ENCODE peak calls at places on chromosomes 1 and 21, in eight cellular contexts. E is tibial artery; N is uterus; Q is hepatocyte; F is left ventricle myocardium inferior; X is testis; J is transverse colon; H is CD8-positive, alpha-beta T cell. L is an unnamed sample.

GRCh38 chr1:101314244-101314643 is 77.4 kb downstream of the S1PR1 start:
- DNase-seq in X (no peak), H (no peak), E (no peak), Q (peak; percentile 20), N (no peak), F (no peak), J (no peak), L (no peak)

GRCh38 chr1:228338521-228339051 is 68.0 kb downstream of the TRIM11 start:
- DNase-seq in Q (no peak), J (peak; percentile 5), X (no peak), N (peak; percentile 6), H (no peak), F (peak; percentile 8), E (peak; percentile 10), L (peak; percentile 35)

GRCh38 chr1:205669341-205670142 is 10.8 kb downstream of the SLC45A3 start:
- DNase-seq in N (no peak), E (no peak), F (no peak), H (no peak), X (no peak), J (no peak), Q (no peak), L (no peak)

GRCh38 chr1:99469641-99470040 is 176.3 kb upstream of the PALMD start:
- DNase-seq in J (no peak), E (no peak), H (no peak), F (no peak), Q (no peak), X (no peak), N (no peak), L (no peak)

GRCh38 chr1:9452516-9453158 is 86.6 kb upstream of the SLC25A33 start:
- DNase-seq in F (no peak), J (no peak), E (no peak), X (peak; percentile 30), Q (no peak), N (no peak), H (no peak), L (no peak)

GRCh38 chr1:223022641-223023473 is 120.2 kb downstream of the TLR5 start:
- DNase-seq in F (peak; percentile 25), N (no peak), H (no peak), X (no peak), J (no peak), E (no peak), Q (peak; percentile 34), L (no peak)

GRCh38 chr1:198778049-198778448 is 139.2 kb downstream of the PTPRC start:
- DNase-seq in H (no peak), X (no peak), F (no peak), N (no peak), J (no peak), Q (no peak), E (peak; percentile 32), L (no peak)

GRCh38 chr1:101496109-101496508 is 259.3 kb downstream of the S1PR1 start:
- DNase-seq in F (no peak), X (no peak), N (no peak), Q (no peak), E (no peak), H (no peak), J (no peak), L (no peak)

GRCh38 chr1:227907439-227908015 is 40.2 kb downstream of the WNT9A start:
- DNase-seq in E (no peak), H (no peak), X (no peak), Q (no peak), N (no peak), J (no peak), F (no peak), L (no peak)

GRCh38 chr1:162200096-162200847 is 130.8 kb downstream of the NOS1AP start:
- DNase-seq in E (no peak), Q (no peak), N (no peak), F (no peak), J (no peak), H (no peak), X (no peak), L (no peak)

GRCh38 chr1:223135176-223135575 is 7.9 kb downstream of the TLR5 start:
- DNase-seq in F (peak; percentile 30), E (peak; percentile 45), N (peak; percentile 36), X (no peak), J (peak; percentile 23), Q (no peak), H (no peak), L (peak; percentile 79)

GRCh38 chr1:45442272-45442671 is 48.7 kb downstream of the TESK2 start:
- DNase-seq in F (no peak), Q (no peak), N (no peak), E (no peak), H (no peak), X (no peak), J (no peak), L (no peak)

GRCh38 chr1:243944429-243945160 is 94.6 kb upstream of the AKT3 start:
- DNase-seq in J (no peak), N (no peak), E (no peak), H (no peak), X (no peak), F (no peak), Q (peak; percentile 81), L (no peak)

GRCh38 chr1:23673086-23673813 is 18.4 kb upstream of the RPL11 start:
- DNase-seq in J (peak; percentile 24), F (no peak), N (no peak), Q (peak; percentile 78), E (no peak), H (no peak), X (peak; percentile 42), L (no peak)

GRCh38 chr1:231642600-231643332 is 16.2 kb downstream of the DISC1 start:
- DNase-seq in F (no peak), H (no peak), X (no peak), N (no peak), E (no peak), Q (no peak), J (no peak), L (no peak)

GRCh38 chr1:10692401-10693021 is 103.9 kb downstream of the CASZ1 start:
- DNase-seq in F (no peak), Q (peak; percentile 71), X (no peak), H (peak; percentile 56), J (peak; percentile 86), N (no peak), E (no peak), L (no peak)

GRCh38 chr1:53967409-53968124 is 21.4 kb downstream of the LRRC42 start:
- DNase-seq in F (no peak), Q (no peak), J (no peak), N (no peak), X (no peak), H (no peak), E (no peak), L (no peak)

GRCh38 chr21:44927587-44928461 is 7.1 kb upstream of the ITGB2 start:
- DNase-seq in E (no peak), N (no peak), Q (peak; percentile 45), H (peak; percentile 88), J (peak; percentile 54), X (no peak), F (peak; percentile 46), L (no peak)

GRCh38 chr1:43448955-43449707 is 4.6 kb downstream of the HYI start:
- DNase-seq in E (no peak), N (no peak), F (no peak), H (no peak), J (no peak), X (peak; percentile 12), Q (no peak), L (peak; percentile 65)

GRCh38 chr1:17878837-17879236 is 123.7 kb downstream of the ACTL8 start:
- DNase-seq in X (no peak), F (no peak), Q (no peak), J (no peak), E (no peak), H (no peak), N (no peak), L (peak; percentile 52)

GRCh38 chr1:248098529-248098928 is 3.5 kb downstream of the OR2L13 start:
- DNase-seq in X (no peak), H (no peak), E (no peak), F (no peak), Q (no peak), J (no peak), N (no peak), L (no peak)

DNA sequence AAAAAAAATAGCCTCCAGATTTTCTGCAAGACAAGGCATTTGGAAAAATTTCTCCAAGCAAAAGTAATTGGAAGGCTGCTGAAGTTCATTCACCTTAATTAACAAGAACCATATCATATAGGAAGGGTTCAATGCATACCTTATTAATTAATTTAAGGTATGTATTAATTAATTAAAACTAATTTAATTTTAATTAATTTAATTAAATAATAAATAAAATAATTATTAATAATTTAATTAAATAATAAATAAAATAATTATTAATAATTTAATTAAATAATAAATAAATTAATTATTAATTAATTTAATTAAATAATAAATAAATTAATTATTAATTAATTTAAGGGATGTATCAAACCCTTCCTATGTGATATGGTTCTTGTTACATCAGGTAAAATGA is 7.9 kb downstream of the OR2L13 start:
- DNase-seq in Q (no peak), H (no peak), J (no peak), X (no peak), E (no peak), F (no peak), N (no peak), L (no peak)
- H3K27ac ChIP-seq in Q (no peak overlapping the region), H (no peak overlapping the region), J (no peak overlapping the region), X (no peak overlapping the region), E (no peak overlapping the region), F (no peak overlapping the region), N (no peak overlapping the region), L (no peak overlapping the region)

DNA sequence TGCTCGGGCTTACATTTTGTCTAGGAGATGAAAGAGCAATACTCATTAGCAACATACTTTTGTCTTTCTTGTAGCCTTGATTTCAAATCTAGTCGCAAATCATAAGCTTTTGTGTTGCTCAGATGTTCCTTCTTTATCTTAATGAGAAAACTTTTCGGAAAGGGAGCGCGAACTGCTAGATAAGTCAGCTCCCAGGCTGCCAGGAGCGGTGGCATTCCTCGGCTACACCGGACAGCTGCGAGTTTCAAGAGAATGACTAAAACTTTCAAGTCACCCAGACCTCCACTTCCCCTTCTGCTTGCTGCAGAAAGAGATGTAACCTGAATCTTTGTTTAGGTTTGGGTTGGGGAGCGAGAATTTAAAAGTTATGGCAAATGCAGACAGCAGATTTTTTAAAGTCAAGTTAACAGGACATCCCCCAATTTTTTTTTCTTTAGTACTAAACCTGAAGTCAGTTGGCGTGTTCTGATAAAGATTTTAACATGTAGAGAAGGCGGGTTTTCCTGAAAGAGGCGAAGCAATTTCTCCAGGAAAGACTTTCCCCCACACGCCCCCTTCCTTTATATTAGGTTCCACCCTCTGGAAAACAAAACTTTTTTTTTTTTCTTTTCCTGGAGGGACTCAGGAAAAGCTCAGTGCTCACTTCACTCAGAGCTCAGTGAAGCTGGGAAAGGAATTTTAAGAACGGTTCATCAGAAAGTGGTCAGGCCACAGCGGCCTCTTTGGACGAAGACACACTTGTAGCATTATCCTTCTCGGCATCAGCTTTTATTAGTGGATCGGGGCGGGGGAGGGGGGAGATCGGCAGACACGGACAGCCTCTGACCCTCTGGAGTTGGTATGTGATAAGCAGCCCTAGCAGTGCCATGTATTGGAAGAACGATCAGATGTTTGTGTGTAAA is at the start of gene LHX8:
- DNase-seq in N (no peak), E (no peak), H (no peak), X (no peak), Q (peak; percentile 31), J (no peak), F (no peak), L (no peak)
- TF ChIP-seq CTCF in N (no peak), E (no peak), H (no peak), X (no peak), Q (no peak), J (no peak), F (no peak), L (no peak)

GRCh38 chr1:183230403-183230802 is 44.3 kb downstream of the LAMC2 start:
- DNase-seq in N (no peak), H (no peak), F (no peak), Q (no peak), E (no peak), X (no peak), J (no peak), L (no peak)
- H3K27ac ChIP-seq in N (no peak overlapping the region), H (no peak overlapping the region), F (no peak overlapping the region), Q (no peak overlapping the region), E (no peak overlapping the region), X (no peak overlapping the region), J (no peak overlapping the region), L (no peak overlapping the region)

GRCh38 chr1:156772222-156772621 is 4.9 kb downstream of the PRCC start:
- DNase-seq in E (no peak), J (no peak), Q (no peak), X (no peak), H (no peak), F (no peak), N (no peak), L (no peak)
- TF ChIP-seq CTCF in E (no peak), J (no peak), Q (no peak), X (no peak), H (no peak), F (no peak), N (no peak), L (no peak)

L was measured in coronary artery.